ENCODE peak calls at places on chromosome 11, in nine cellular contexts. U is A549, Q is H1, M is HCT116, B is HepG2, K is SK-N-SH, S is K562, R is endothelial cell of umbilical vein, W is GM12878. V is an unnamed sample.

GRCh38 chr11:87265132-87265531 is 227.4 kb downstream of the TMEM135 start:
- DNase-seq in Q (no peak), U (no peak), W (no peak), S (no peak), R (peak), M (no peak), B (no peak), K (no peak), V (no peak)

GRCh38 chr11:1295591-1295990 is 13.8 kb downstream of the TOLLIP start:
- DNase-seq in Q (no peak), S (no peak), W (no peak), M (no peak), B (no peak), R (no peak), K (no peak), U (no peak), V (no peak)

GRCh38 chr11:100624346-100624745 is 62.7 kb upstream of the ARHGAP42 start:
- DNase-seq in K (no peak), W (no peak), Q (no peak), R (no peak), M (no peak), U (no peak), S (no peak), B (no peak), V (no peak)

GRCh38 chr11:92505689-92506088 is 281.1 kb downstream of the FAT3 start:
- DNase-seq in B (no peak), K (no peak), Q (no peak), S (no peak), W (no peak), U (no peak), R (no peak), M (no peak), V (no peak)

GRCh38 chr11:14672635-14673034 is 29.0 kb downstream of the PDE3B start:
- DNase-seq in S (no peak), M (no peak), U (no peak), Q (no peak), K (no peak), B (no peak), W (no peak), R (no peak), V (no peak)

GRCh38 chr11:113553235-113553634 is 78.0 kb upstream of the DRD2 start:
- DNase-seq in S (peak), B (no peak), Q (peak), U (peak), M (peak), W (no peak), K (no peak), R (no peak), V (no peak)

GRCh38 chr11:8604078-8604723 is 10.2 kb upstream of the STK33 start:
- DNase-seq in U (peak), B (peak), W (no peak), Q (peak), K (peak), S (peak), R (peak), M (peak), V (peak)

GRCh38 chr11:558503-558902 is 2.0 kb downstream of the LMNTD2 start:
- DNase-seq in K (no peak), Q (no peak), M (no peak), B (no peak), U (no peak), S (no peak), W (no peak), R (no peak), V (no peak)

GRCh38 chr11:75576445-75577049 is 14.5 kb downstream of the SERPINH1 start:
- DNase-seq in R (peak), Q (no peak), U (peak), S (no peak), K (no peak), W (peak), M (no peak), B (no peak), V (peak)

GRCh38 chr11:62540804-62541671 is 5.6 kb downstream of the AHNAK start:
- DNase-seq in U (no peak), Q (no peak), M (no peak), R (peak), B (no peak), S (no peak), W (peak), K (no peak), V (peak)

GRCh38 chr11:74072721-74073120 is 63.8 kb upstream of the UCP3 start:
- DNase-seq in M (no peak), K (no peak), Q (no peak), U (no peak), R (no peak), W (no peak), S (no peak), B (no peak), V (no peak)

GRCh38 chr11:93116641-93117577 is 80.9 kb downstream of the SLC36A4 start:
- DNase-seq in R (no peak), U (no peak), M (no peak), B (no peak), W (no peak), K (no peak), Q (peak), S (peak), V (no peak)

GRCh38 chr11:106353031-106353430 is 275.6 kb downstream of the AASDHPPT start:
- DNase-seq in B (no peak), R (no peak), K (no peak), W (no peak), S (no peak), M (no peak), U (no peak), Q (no peak), V (no peak)

GRCh38 chr11:121099885-121100284 is 1.2 kb upstream of the TECTA start:
- DNase-seq in Q (no peak), K (no peak), U (no peak), W (no peak), M (no peak), B (no peak), R (no peak), S (no peak), V (no peak)

GRCh38 chr11:112128483-112129121 is 35.3 kb downstream of the IL18 start:
- DNase-seq in Q (no peak), U (peak), W (no peak), K (peak), S (peak), R (peak), B (no peak), M (peak), V (no peak)

GRCh38 chr11:84290647-84291046 is 1004.5 kb upstream of the CCDC90B start:
- DNase-seq in W (no peak), M (no peak), U (no peak), K (no peak), R (no peak), S (no peak), Q (no peak), B (no peak), V (no peak)

GRCh38 chr11:132244871-132245557 is 874.6 kb downstream of the NTM start:
- DNase-seq in W (no peak), M (no peak), B (no peak), S (no peak), Q (no peak), U (no peak), R (no peak), K (no peak), V (no peak)

GRCh38 chr11:1225386-1226225 is 2.7 kb downstream of the MUC5B start:
- DNase-seq in K (peak), Q (no peak), R (no peak), U (no peak), W (no peak), S (no peak), B (no peak), M (no peak), V (no peak)

GRCh38 chr11:1691027-1691877 is 5.7 kb upstream of the KRTAP5-6 start:
- DNase-seq in K (no peak), U (no peak), B (peak), W (no peak), R (no peak), Q (no peak), M (no peak), S (no peak), V (no peak)

GRCh38 chr11:46253258-46254134 is 24.0 kb upstream of the CREB3L1 start:
- DNase-seq in Q (no peak), R (no peak), S (no peak), W (no peak), B (no peak), K (no peak), U (no peak), M (no peak), V (no peak)

GRCh38 chr11:134126197-134126822 is 57.4 kb downstream of the JAM3 start:
- DNase-seq in K (peak), W (no peak), S (no peak), B (no peak), U (no peak), M (no peak), R (peak), Q (peak), V (no peak)

GRCh38 chr11:11450744-11451362 is 97.8 kb upstream of the CSNK2A3 start:
- DNase-seq in U (peak), S (no peak), R (no peak), B (no peak), M (peak), K (no peak), Q (no peak), W (no peak), V (no peak)

GRCh38 chr11:30258679-30259078 is 27.9 kb downstream of the FSHB start:
- DNase-seq in W (no peak), K (no peak), S (no peak), M (no peak), Q (no peak), B (no peak), U (no peak), R (no peak), V (no peak)

GRCh38 chr11:76120513-76121081 is 85.7 kb downstream of the WNT11 start:
- DNase-seq in B (no peak), M (no peak), K (no peak), W (no peak), U (no peak), R (peak), S (no peak), Q (peak), V (no peak)

GRCh38 chr11:68003846-68004550 is at the start of gene UNC93B1:
- DNase-seq in S (peak), U (peak), M (peak), R (peak), W (peak), B (peak), Q (no peak), K (peak), V (peak)

GRCh38 chr11:107608809-107609208 is 17.9 kb downstream of the ELMOD1 start:
- DNase-seq in M (no peak), W (no peak), R (peak), U (no peak), Q (no peak), B (no peak), S (no peak), K (no peak), V (no peak)

GRCh38 chr11:431921-432320 is 9.9 kb downstream of the ANO9 start:
- DNase-seq in M (no peak), R (no peak), S (no peak), B (no peak), W (no peak), U (no peak), K (peak), Q (no peak), V (no peak)

DNA sequence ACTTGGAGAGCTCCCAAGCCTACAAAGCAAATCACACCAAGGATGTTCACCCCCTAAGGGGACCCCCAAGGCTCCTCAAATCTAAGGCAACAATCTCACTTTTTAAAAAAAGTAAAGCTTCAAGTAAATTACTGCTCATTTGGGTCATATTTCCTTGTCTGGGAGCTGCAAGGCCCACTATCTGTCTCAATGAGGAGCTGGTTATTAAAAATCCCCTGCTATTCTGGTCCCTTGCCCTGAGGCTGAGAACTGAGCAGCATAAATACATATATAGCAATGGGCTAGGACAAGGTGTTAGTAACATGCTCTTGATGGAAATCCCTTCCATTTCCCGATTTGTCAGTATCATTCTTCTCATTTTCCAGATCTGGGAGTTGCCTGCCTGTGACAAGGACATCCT is 119.3 kb downstream of the ETS1 start:
- DNase-seq in W (no peak), M (no peak), U (no peak), Q (no peak), S (no peak), K (no peak), B (no peak), R (no peak), V (no peak)
- H3K4me3 ChIP-seq in W (no peak), M (peak), U (no peak), Q (no peak), S (no peak), K (peak), B (no peak), R (no peak), V (no peak)

GRCh38 chr11:19237813-19238212 is 2.9 kb downstream of the E2F8 start:
- DNase-seq in S (no peak), K (no peak), B (peak), R (no peak), W (no peak), U (no peak), M (no peak), Q (no peak), V (no peak)

GRCh38 chr11:19234428-19234827 is 6.3 kb downstream of the E2F8 start:
- DNase-seq in M (no peak), W (no peak), U (no peak), B (no peak), S (no peak), R (no peak), Q (no peak), K (no peak), V (no peak)

GRCh38 chr11:19239039-19239438 is 1.7 kb downstream of the E2F8 start:
- DNase-seq in B (no peak), S (peak), U (no peak), R (peak), K (no peak), Q (no peak), W (no peak), M (no peak), V (peak)

GRCh38 chr11:19240420-19241259 is at the start of gene E2F8:
- DNase-seq in R (peak), W (peak), Q (peak), B (peak), S (peak), K (peak), U (peak), M (peak), V (peak)

GRCh38 chr11:19237381-19237780 is 3.4 kb downstream of the E2F8 start:
- DNase-seq in R (no peak), U (no peak), M (no peak), Q (no peak), B (no peak), W (no peak), S (no peak), K (no peak), V (no peak)
- TF ChIP-seq MAX in R (no peak), U (no peak), M (no peak), Q (no peak), B (no peak), W (no peak), S (no peak), K (no peak), V (no peak)

GRCh38 chr11:119419834-119420492 is 3.0 kb downstream of the THY1 start:
- DNase-seq in R (no peak), S (no peak), K (no peak), Q (no peak), U (no peak), B (no peak), M (no peak), W (no peak), V (no peak)
- H3K4me3 ChIP-seq in R (no peak), S (no peak), K (no peak), Q (no peak), U (no peak), B (no peak), M (no peak), W (no peak), V (no peak)

GRCh38 chr11:47413908-47414684 is 5.7 kb downstream of the SLC39A13 start:
- DNase-seq in Q (no peak), M (no peak), S (peak), R (no peak), U (no peak), B (no peak), W (no peak), K (no peak), V (no peak)
- TF ChIP-seq MAX in Q (no peak), M (no peak), S (no peak), R (no peak), U (no peak), B (no peak), W (no peak), K (peak), V (no peak)

DNA sequence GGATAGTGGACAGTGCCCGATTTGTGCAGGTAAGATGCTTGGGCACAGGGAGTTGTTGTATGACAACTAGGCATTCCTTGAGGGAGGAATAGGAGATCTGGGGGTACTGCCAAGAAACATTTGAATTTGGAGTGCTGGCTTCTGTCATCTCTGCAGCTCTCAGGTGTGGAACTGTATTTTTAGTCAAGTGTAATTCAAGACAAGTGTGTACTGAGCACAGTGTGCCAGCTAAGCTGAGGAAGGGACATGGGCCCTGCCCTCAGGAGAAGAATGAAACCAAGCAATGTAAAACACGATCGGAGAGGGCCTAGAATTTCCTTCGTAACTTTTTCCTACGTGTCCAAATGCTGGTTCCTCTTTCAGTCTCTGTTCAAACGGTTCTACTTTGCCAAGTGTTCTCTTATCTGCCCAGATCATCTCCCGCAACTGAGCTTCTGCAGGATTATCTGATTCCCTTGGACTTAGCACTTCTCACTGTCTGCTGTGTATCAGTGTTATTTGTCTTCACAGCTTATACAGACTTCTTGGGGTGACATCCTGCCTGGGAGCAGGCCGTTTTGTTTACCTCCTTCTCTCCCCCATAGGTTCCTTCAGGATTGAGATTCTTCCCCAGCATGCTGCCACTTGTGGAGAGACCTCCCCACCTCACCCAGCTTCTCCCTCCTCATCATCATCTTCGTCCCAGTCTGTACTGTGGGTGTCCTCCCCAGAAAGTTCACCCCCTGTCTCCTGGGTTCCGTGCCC is 27.6 kb downstream of the ART5 start:
- DNase-seq in W (no peak), S (no peak), B (no peak), Q (no peak), U (no peak), M (no peak), R (no peak), K (no peak), V (peak)
- H3K4me3 ChIP-seq in W (no peak), S (no peak), B (no peak), Q (no peak), U (no peak), M (no peak), R (no peak), K (no peak), V (no peak)

GRCh38 chr11:60918251-60918940 is 4.4 kb downstream of the TMEM109 start:
- DNase-seq in K (no peak), M (no peak), W (no peak), R (no peak), S (peak), U (no peak), B (no peak), Q (no peak), V (peak)

GRCh38 chr11:60918941-60919275 is 5.0 kb downstream of the TMEM109 start:
- DNase-seq in U (peak), M (no peak), S (no peak), R (no peak), W (no peak), B (no peak), K (no peak), Q (no peak), V (no peak)

GRCh38 chr11:60921259-60921658 is 3.0 kb upstream of the TMEM132A start:
- DNase-seq in M (no peak), R (no peak), Q (no peak), B (no peak), W (no peak), K (no peak), S (no peak), U (no peak), V (no peak)

GRCh38 chr11:60919956-60920355 is 4.3 kb upstream of the TMEM132A start:
- DNase-seq in B (no peak), Q (no peak), W (no peak), K (no peak), M (no peak), U (no peak), R (no peak), S (no peak), V (no peak)

DNA sequence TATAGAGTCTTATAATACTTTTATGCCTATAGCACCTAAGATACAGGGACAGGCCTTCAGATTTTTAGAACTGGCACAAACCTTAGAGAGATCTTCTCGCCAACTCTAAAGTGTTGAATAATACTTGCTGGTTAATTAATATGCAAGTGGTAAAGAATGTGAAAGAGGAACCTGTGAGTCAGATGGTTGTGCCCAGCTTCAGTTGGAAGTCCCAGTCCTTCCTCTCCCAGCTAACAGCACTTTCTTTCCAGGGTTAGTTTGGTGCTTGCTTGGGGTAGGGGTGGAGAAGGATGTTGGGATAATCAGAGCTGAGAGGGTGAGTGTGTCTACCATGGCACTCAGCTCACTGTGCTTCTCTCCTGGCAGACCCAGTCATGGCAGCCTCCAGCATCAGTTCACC is 4.9 kb upstream of the TMEM132A start:
- DNase-seq in W (no peak), Q (no peak), M (no peak), S (no peak), B (no peak), U (no peak), R (peak), K (no peak), V (peak)
- TF ChIP-seq MAX in W (no peak), Q (no peak), M (no peak), S (no peak), B (no peak), U (no peak), R (no peak), K (no peak), V (no peak)